ENCODE peak calls at places on chromosome 10, in five cellular contexts. V is adrenal gland, Q is heart left ventricle, Y is transverse colon, S is GM12892. X is an unnamed sample.

GRCh38 chr10:16945566-16945965 is 128.3 kb upstream of the RSU1 start:
- DNase-seq in V (no peak), Q (no peak), Y (no peak), S (no peak), X (no peak)

GRCh38 chr10:35012781-35013180 is 77.4 kb downstream of the CUL2 start:
- DNase-seq in V (no peak), Q (no peak), Y (no peak), S (no peak), X (no peak)

GRCh38 chr10:13629116-13629515 is 42.4 kb downstream of the PRPF18 start:
- DNase-seq in V (no peak), Q (no peak), Y (no peak), S (no peak), X (no peak)

GRCh38 chr10:122374859-122375721 is 582 bp downstream of the PLEKHA1 start:
- DNase-seq in V (peak; percentile 50), Q (peak; percentile 66), Y (peak; percentile 71), S (peak; percentile 46), X (peak; percentile 20)

GRCh38 chr10:117920956-117921355 is 125.8 kb downstream of the RAB11FIP2 start:
- DNase-seq in V (no peak), Q (no peak), Y (no peak), S (no peak), X (no peak)

GRCh38 chr10:122208616-122209430 is 62.3 kb upstream of the BTBD16 start:
- DNase-seq in V (no peak), Q (no peak), Y (no peak), S (no peak), X (no peak)

GRCh38 chr10:3002304-3002703 is 65.0 kb upstream of the PFKP start:
- DNase-seq in V (no peak), Q (no peak), Y (no peak), S (no peak), X (no peak)

GRCh38 chr10:30719832-30720231 is 90.3 kb upstream of the LYZL2 start:
- DNase-seq in V (no peak), Q (no peak), Y (no peak), S (no peak), X (no peak)

GRCh38 chr10:71860243-71861029 is 9.4 kb upstream of the PSAP start:
- DNase-seq in V (peak; percentile 99), Q (peak; percentile 91), Y (peak; percentile 83), S (no peak), X (peak; percentile 97)

DNA sequence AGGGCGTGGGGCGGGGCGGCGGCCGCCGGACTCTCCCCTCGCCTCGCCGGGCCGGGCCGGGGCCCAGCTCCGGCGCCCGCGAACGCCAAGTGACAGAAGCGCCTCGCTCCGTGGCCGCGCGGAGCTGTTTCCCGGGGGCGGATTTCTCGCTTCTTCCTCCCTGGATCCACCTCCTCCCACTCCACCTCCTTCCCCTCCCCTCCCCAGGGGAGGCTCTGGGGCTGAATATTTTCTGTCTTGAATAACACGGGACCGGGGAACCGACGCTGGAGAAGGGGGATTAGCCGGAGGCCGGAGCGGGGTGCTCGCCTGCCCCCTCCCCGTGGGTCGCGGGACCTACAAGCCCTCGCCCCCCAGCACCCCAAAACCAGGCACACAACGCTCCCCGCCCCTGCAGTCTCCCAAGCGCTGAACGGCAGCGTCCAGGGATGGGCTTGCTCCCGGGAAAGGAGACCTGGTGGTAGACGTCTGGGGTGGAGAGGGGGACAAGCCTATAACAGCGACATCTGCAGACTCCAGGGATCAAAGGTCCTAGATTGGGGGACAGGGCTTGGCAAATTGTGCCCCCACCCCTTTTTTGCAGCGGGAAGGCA is at the start of gene ARHGAP21:
- DNase-seq in V (peak; percentile 80), Q (peak; percentile 81), Y (peak; percentile 76), S (peak; percentile 37), X (peak; percentile 78)
- TF ChIP-seq POLR2A in V (peak; percentile 64), Q (no peak), Y (no peak), S (no peak), X (no peak)

DNA sequence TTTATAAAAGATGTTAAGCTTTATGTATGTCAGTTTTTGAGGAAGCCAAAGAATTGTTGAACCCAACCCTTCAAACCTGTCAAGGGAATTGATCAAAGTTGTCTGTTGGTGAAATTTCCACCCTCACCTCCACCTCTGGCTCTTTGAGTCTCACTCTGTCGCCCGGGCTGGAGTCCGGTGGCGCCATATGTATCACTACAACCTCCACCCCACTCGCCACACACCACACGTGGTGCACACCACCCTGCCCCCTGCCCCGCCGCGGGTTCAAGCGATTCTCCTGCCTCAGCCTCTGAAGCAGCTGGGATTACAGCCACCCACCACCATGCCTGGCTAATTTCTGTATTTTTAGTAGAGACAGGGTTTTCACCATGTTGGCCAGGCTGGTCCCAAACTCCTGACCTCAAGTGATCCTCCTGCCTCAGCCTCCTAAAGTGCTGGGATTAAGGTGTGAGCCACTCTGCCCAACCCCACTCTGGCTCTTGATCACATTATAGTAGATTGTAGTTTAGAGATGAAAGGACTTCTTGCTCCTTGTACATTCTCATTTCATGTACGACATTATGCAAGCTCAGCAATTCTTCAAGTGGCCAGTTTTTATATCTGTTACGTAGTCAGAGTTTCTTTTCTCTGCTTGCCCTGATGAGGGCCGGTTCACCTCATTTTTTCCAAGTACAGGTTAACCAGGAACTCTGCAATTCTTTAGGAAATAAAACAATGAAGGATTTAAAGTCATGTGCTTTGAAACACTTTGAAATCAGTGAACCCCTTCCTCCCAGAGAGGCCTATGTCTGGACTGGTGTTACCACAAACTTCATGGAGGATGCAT is 7.0 kb downstream of the BAMBI start:
- DNase-seq in V (no peak), Q (no peak), Y (no peak), S (no peak), X (no peak)
- TF ChIP-seq POLR2A in V (no peak), Q (no peak), Y (no peak), S (no peak), X (no peak)

DNA sequence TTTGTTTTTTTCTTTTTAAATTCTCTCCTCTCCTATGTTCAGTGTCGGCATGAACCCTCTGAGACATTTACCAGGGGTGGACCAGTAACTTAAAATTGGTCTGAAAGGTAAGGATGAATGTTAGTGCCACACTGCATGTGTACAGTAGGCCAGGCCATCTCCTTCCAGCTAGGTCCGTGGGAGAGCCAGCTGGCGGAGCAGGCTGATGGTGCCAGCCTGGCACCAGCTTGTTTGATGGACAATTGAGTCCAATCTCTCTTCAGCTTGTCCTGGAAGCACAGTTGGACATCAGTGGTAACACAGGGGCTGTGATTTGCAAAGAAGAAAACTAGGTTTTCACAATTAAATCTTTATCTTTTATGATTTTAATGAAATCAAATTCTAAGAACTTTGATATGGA is 136.5 kb downstream of the CNNM2 start:
- DNase-seq in V (no peak), Q (no peak), Y (no peak), S (no peak), X (no peak)
- TF ChIP-seq POLR2A in V (no peak), Q (no peak), Y (no peak), S (no peak), X (no peak)

GRCh38 chr10:93496322-93497041 is at the start of gene CEP55:
- DNase-seq in V (peak; percentile 96), Q (peak; percentile 94), Y (peak; percentile 97), S (peak; percentile 75), X (peak; percentile 94)
- TF ChIP-seq POLR2A in V (no peak), Q (no peak), Y (no peak), S (peak; percentile 76), X (peak; percentile 27)

DNA sequence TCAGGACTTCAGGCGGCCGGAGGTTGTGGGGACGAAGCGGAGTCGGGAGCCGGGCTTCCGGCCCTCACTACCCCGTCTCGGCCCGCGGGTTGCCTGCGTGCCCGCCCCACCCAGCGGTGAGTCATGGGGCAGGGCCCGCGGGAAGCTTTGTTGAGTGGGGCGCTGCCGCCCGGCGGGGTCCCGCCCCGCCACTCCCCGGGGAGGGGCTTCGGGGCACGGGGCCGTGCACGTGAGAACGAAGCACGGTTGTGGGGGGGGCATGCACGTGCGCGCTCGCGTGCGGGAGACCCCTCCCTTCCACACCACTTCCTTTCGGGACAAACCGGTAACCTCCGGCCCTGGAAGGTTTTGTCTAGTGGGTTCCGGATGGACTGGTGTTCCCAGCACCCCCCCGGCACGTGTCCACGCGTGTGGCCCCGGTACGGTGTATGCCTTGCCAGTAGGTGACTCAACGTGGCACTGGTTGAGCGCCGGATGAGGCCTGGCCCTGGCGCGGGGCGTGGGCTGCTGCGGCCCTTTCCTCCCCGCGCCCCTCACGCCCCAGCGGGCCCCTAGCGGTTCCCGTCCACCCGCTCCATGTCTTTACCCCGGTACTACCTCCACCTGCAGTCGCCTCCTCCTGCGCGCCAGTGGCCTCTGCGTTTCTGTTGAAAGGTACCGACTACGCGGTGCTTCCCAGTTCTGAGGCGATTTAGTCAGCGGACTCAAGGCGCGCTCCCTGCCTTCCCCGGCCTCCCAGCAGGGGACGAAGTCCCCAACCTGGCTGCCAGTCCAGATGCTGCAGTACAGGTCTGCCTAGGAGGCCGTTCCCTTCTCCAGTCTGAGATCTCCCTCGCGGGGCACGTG is 3.1 kb downstream of the ADIRF start:
- DNase-seq in V (peak; percentile 97), Q (peak; percentile 92), Y (peak; percentile 94), S (peak; percentile 86), X (peak; percentile 69)
- TF ChIP-seq POLR2A in V (peak; percentile 93), Q (no peak), Y (peak; percentile 93), S (peak; percentile 69), X (no peak)

GRCh38 chr10:97433430-97434001 is 7.5 kb downstream of the PGAM1 start:
- DNase-seq in V (no peak), Q (no peak), Y (no peak), S (no peak), X (no peak)
- TF ChIP-seq POLR2A in V (no peak), Q (no peak), Y (no peak), S (peak; percentile 22), X (no peak)

GRCh38 chr10:12130237-12130872 is 878 bp downstream of the SEC61A2 start:
- DNase-seq in V (peak; percentile 25), Q (no peak), Y (peak; percentile 19), S (peak; percentile 38), X (peak; percentile 78)

DNA sequence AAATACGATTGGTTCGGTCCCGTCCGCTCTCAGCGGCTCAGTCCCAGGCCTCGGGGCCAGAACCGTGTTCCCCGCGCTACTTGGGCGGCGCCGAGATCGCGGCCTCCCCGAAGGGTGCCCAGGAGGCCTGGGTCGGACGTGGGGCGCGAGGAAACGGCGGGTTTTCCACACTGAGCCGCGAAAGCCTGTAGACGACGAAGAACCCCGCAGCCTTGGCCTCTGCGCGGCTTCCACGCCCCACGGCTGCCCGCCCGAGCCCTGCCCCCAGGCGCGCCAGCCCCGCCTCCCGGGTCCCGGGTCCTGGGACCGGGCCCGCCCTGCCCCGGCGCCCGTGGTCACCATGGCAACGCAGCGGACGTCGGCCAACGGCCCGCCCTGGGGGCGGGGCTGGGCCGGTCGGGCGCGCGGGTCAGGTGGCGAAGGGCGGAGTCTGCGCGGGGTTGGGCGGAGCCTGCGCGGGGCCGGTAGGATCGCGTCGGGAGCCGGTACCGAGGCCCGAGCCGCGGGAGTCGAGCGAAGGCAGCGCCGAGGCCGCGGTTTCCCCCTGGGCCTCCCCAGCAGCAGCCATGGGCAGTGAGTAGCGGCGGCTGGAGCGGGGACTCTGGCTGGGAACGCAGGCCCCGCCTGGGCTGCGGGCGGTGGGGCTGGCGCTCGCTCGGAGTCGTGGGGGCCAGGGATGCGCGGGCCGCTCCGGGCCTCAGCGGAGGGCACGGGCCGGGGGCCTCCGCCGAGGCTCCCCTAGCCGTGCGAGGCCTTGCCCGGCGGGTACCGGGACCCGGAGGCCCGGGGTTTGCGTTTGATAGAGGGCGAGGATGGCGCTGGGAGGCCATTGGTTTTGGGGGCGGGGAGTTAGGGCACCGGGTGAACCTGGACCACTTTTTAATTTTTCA is at the start of gene SEC61A2:
- DNase-seq in V (peak; percentile 96), Q (peak; percentile 97), Y (peak; percentile 98), S (peak; percentile 98), X (peak; percentile 94)
- TF ChIP-seq POLR2A in V (peak; percentile 77), Q (no peak), Y (peak; percentile 92), S (peak; percentile 69), X (peak; percentile 65)

X was measured in erythroblast.